ENCODE peak calls at places on chromosomes 1 and 21, in five cellular contexts. J, R, D, H and I are unnamed samples.

GRCh38 chr1:150516050-150516591 is 569 bp downstream of the FALEC start:
- DNase-seq in R (no peak), D (no peak), J (no peak), H (no peak), I (peak)

GRCh38 chr1:206732508-206732907 is 38.1 kb upstream of the IL19 start:
- DNase-seq in R (no peak), J (no peak), D (no peak), H (no peak), I (no peak)

GRCh38 chr21:43374228-43374885 is 52.6 kb downstream of the SIK1 start:
- DNase-seq in H (no peak), R (no peak), D (no peak), J (no peak), I (no peak)

GRCh38 chr21:31182231-31183129 is 144.2 kb upstream of the KRTAP19-8 start:
- DNase-seq in J (no peak), D (no peak), H (no peak), R (no peak), I (no peak)

GRCh38 chr1:169451425-169451824 is 24.2 kb upstream of the CCDC181 start:
- DNase-seq in J (no peak), R (peak), D (no peak), H (no peak), I (no peak)

GRCh38 chr1:37031871-37032270 is 2.4 kb downstream of the GRIK3 start:
- DNase-seq in H (no peak), D (no peak), J (no peak), R (no peak), I (no peak)

GRCh38 chr1:21932127-21932526 is 5.0 kb downstream of the HSPG2 start:
- DNase-seq in R (no peak), J (no peak), H (no peak), D (no peak), I (peak)

GRCh38 chr1:49297783-49298182 is 521.1 kb upstream of the BEND5 start:
- DNase-seq in H (no peak), R (no peak), D (no peak), J (no peak), I (no peak)

GRCh38 chr1:245467804-245468203 is 313.0 kb downstream of the KIF26B start:
- DNase-seq in D (no peak), H (no peak), J (no peak), R (no peak), I (no peak)

GRCh38 chr1:112808861-112809684 is 93.9 kb upstream of the PPM1J start:
- DNase-seq in R (peak), D (peak), J (peak), H (no peak), I (peak)

GRCh38 chr1:184986250-184986649 is 11.9 kb upstream of the NIBAN1 start:
- DNase-seq in R (peak), D (no peak), H (no peak), J (no peak), I (no peak)

GRCh38 chr1:69673301-69673700 is 105.6 kb downstream of the LRRC7 start:
- DNase-seq in J (no peak), R (no peak), H (no peak), D (no peak), I (no peak)

GRCh38 chr1:151779852-151780251 is 10.4 kb downstream of the TDRKH start:
- DNase-seq in D (no peak), R (no peak), J (no peak), H (no peak), I (no peak)

GRCh38 chr1:210464519-210465039 is 135.9 kb downstream of the HHAT start:
- DNase-seq in H (no peak), R (peak), D (no peak), J (no peak), I (no peak)

GRCh38 chr1:37267111-37267835 is 207.1 kb upstream of the ZC3H12A start:
- DNase-seq in J (no peak), D (no peak), H (no peak), R (no peak), I (no peak)

GRCh38 chr21:28156590-28156989 is 836.1 kb downstream of the LTN1 start:
- DNase-seq in D (no peak), J (no peak), H (no peak), R (no peak), I (no peak)

GRCh38 chr1:109716121-109716520 is 4.1 kb downstream of the GSTM5 start:
- DNase-seq in H (no peak), R (no peak), J (no peak), D (no peak), I (no peak)

GRCh38 chr1:30414086-30414850 is 309.1 kb downstream of the MATN1 start:
- DNase-seq in J (no peak), H (no peak), R (no peak), D (no peak), I (no peak)

GRCh38 chr1:173002891-173003582 is 47.7 kb downstream of the TNFSF18 start:
- DNase-seq in J (no peak), R (peak), H (no peak), D (no peak), I (no peak)

GRCh38 chr1:228646717-228647522 is 88.4 kb upstream of the RHOU start:
- DNase-seq in D (peak), R (peak), H (no peak), J (no peak), I (peak)

GRCh38 chr1:43549921-43550597 is 19.4 kb downstream of the PTPRF start:
- DNase-seq in H (no peak), R (no peak), D (no peak), J (peak), I (no peak)
- TF ChIP-seq REST in H (no peak), R (no peak), D (no peak), J (no peak), I (no peak)

DNA sequence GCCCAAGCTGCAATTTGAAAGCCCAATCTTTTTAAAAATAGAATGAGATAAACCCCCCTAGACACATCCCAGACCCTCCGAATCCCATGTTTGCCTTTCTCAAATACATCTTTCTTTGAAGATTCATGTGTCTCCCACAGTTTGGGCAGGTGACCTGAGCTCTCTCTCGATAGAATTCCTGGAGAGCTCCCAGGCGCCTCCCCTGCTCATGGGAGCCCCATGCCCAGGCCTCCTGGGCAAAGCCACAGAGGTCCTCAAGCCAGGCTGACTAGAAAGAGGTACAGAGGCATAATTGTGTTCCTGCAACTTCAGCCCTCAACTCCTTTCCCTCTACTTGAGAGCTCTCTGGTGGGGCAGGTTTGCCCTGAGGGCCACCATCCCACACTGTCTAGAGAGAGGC is 17.5 kb downstream of the LRRC52 start:
- DNase-seq in J (no peak), H (no peak), R (no peak), D (no peak), I (no peak)
- H3K4me3 ChIP-seq in J (no peak), H (no peak), R (no peak), D (no peak), I (no peak)

GRCh38 chr1:54312874-54313316 is 93.3 kb downstream of the SSBP3 start:
- DNase-seq in R (peak), D (no peak), H (no peak), J (no peak), I (no peak)
- TF ChIP-seq REST in R (no peak), D (no peak), H (no peak), J (no peak), I (no peak)

DNA sequence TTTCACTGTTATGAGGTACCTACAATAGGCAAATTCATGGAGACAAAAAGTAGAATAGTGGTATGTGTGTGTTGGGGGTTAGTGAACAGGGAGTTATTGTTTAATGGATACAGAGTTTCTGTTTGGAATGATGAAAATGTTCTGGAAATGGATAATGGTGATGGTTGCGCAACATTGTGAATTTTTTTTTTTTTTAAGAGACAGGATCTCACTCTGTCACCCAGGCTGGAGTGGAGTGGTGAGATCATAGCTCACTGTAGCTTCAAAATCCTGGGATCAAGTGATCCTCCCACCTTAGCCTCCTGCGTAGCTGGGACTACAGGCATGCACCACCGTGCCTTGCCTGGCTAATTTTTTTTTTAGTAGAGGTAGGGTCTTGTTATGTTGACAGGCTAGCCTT is 34.5 kb upstream of the TRABD2B start:
- DNase-seq in R (no peak), H (no peak), D (no peak), J (no peak), I (no peak)
- H3K4me3 ChIP-seq in R (no peak), H (no peak), D (no peak), J (no peak), I (no peak)

DNA sequence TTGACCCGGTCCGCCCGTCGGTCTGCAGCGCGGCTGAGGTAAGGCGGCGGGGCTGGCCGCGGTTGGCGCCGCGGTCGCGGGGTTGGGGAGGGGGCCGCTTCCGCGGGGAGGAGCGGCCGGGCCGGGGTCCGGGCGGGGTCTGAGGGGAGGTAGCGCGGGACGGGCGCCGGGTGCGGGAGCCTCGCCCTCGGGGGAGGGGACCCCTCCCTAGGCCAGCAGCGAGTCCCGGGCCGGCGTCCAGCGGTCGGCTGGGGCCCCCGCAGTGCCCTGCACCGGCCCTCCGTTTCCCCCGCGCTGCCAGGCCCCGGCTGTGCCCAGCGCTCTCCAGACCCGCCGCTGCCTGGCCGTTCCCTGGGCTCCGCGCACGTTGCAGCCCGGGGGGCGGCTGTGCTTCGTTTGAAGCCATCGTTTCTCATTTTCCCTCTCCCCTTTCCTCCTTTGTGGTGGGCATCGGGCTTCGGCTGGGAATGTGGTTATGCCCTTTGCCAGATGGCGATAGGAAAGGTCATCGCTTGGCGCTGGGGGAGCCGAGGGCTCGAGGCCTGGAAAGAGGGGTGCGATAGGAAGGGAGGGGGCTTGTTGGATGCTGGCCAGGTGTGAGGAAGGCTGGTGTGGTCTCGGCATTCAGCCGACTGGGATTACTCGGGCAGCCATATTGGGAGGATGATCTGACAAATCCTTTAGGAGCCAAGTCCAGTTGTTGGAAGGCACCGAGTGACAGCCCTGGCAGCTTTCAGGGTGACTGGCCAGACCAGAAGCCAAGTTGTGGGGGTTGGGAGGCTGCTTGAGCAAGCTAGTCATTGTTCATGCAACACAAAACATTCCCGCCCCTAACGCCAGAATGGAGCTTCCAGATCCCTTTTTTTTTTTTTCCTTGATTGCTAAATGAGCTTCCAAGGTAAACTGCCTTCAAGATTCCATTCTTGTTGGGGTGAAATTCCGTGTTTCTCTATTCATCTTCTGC is 753 bp downstream of the KIF1B start:
- DNase-seq in H (no peak), D (no peak), R (peak), J (peak), I (no peak)
- TF ChIP-seq REST in H (no peak), D (no peak), R (no peak), J (no peak), I (no peak)

GRCh38 chr1:59814901-59815825 is at the start of gene HOOK1:
- DNase-seq in H (no peak), D (no peak), J (no peak), R (no peak), I (no peak)
- H3K4me3 ChIP-seq in H (peak), D (peak), J (peak), R (peak), I (no peak)